ENCODE peak calls at places on chromosomes 5 and 9, in six cellular contexts. U is tibial artery, D is GM12865, T is lower lobe of right lung, V is prostate gland, E is foreskin fibroblast. B is an unnamed sample.
A peak's percentile ranks its signal among the peaks of the same experiment; 100 is the strongest.

GRCh38 chr5:57841671-57842375 is 359.2 kb upstream of the ACTBL2 start:
- DNase-seq in U (no peak), D (no peak), T (no peak), V (no peak), E (peak; percentile 90), B (peak; percentile 87)

GRCh38 chr9:87610200-87611155 is 112.8 kb downstream of the DAPK1 start:
- DNase-seq in U (no peak), D (no peak), T (no peak), V (no peak), E (no peak), B (no peak)

GRCh38 chr5:159242153-159242552 is 20.9 kb upstream of the UBLCP1 start:
- DNase-seq in U (no peak), D (no peak), T (no peak), V (no peak), E (no peak), B (no peak)

GRCh38 chr9:127133739-127134167 is 11.3 kb upstream of the ANGPTL2 start:
- DNase-seq in U (peak; percentile 71), D (no peak), T (no peak), V (peak; percentile 50), E (peak; percentile 66), B (no peak)

GRCh38 chr9:22097712-22098111 is 88.6 kb upstream of the CDKN2B start:
- DNase-seq in U (no peak), D (no peak), T (no peak), V (no peak), E (peak; percentile 73), B (peak; percentile 43)

GRCh38 chr5:115456056-115456455 is 88.5 kb downstream of the FEM1C start:
- DNase-seq in U (no peak), D (no peak), T (no peak), V (no peak), E (no peak), B (no peak)

GRCh38 chr5:44891116-44891515 is 82.4 kb downstream of the MRPS30 start:
- DNase-seq in U (no peak), D (peak; percentile 7), T (no peak), V (no peak), E (no peak), B (no peak)

GRCh38 chr5:102807878-102808502 is 52.9 kb downstream of the PAM start:
- DNase-seq in U (no peak), D (no peak), T (no peak), V (no peak), E (peak; percentile 9), B (peak; percentile 29)

GRCh38 chr5:93582677-93583524 is at the start of gene NR2F1:
- DNase-seq in U (peak; percentile 54), D (peak; percentile 57), T (peak; percentile 52), V (no peak), E (peak; percentile 96), B (peak; percentile 97)

GRCh38 chr5:93583799-93584530 is 943 bp downstream of the NR2F1 start:
- DNase-seq in U (no peak), D (peak; percentile 61), T (peak; percentile 55), V (no peak), E (peak; percentile 73), B (no peak)

GRCh38 chr5:93580387-93581100 is 475 bp downstream of the NR2F1-AS1 start:
- DNase-seq in U (no peak), D (no peak), T (peak; percentile 51), V (no peak), E (no peak), B (no peak)

GRCh38 chr5:93583525-93583798 is 440 bp downstream of the NR2F1 start:
- DNase-seq in U (no peak), D (no peak), T (no peak), V (no peak), E (no peak), B (no peak)

GRCh38 chr5:93581738-93582414 is 857 bp upstream of the NR2F1-AS1 start:
- DNase-seq in U (no peak), D (no peak), T (no peak), V (no peak), E (peak; percentile 59), B (peak; percentile 62)
- H3K4me3 ChIP-seq in U (peak overlapping the region; percentile 58), D (no peak overlapping the region), T (peak overlapping the region; percentile 59), V (peak overlapping the region; percentile 45), E (peak overlapping the region; percentile 77), B (peak overlapping the region; percentile 98)

GRCh38 chr5:7805379-7805778 is 45.6 kb downstream of the CFAP90 start:
- DNase-seq in U (no peak), D (peak; percentile 36), T (no peak), V (no peak), E (no peak), B (no peak)
- TF ChIP-seq CTCF in U (no peak), D (peak; percentile 35), T (no peak), V (no peak), E (peak; percentile 27), B (peak; percentile 39)

DNA sequence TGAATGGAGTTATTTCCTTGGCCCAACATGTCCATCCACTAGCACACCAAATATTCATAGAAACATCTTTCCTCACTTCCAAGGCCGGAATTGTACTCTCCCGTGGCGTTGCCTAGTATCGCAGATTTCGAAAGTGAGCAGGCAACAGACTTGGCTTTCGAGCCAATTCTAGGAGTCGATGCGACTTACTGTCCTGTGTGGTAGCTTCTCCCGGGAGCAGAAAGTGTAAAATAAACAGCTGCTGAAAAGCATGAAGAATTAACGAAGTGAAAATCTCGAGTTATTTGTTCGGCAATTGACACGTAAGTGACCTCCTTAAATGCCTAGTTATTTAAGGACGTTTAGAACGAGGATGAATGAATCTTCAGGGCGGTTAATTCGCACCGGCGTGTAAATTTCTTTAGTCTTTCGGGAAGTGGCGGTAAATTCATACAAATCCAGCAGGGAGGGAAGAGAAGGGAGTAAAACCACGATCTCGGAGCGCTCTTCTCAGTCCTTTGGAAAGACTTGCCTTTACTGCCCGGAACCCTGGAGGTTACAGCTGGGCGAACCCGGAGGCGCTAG is 414 bp upstream of the PCSK5 start:
- DNase-seq in U (peak; percentile 75), D (no peak), T (no peak), V (peak; percentile 33), E (peak; percentile 59), B (peak; percentile 38)
- H3K4me3 ChIP-seq in U (peak overlapping the region; percentile 74), D (peak overlapping the region; percentile 6), T (peak overlapping the region; percentile 88), V (peak overlapping the region; percentile 68), E (peak overlapping the region; percentile 52), B (peak overlapping the region; percentile 81)

GRCh38 chr5:138032028-138032571 is 779 bp downstream of the FAM13B start:
- DNase-seq in U (peak; percentile 71), D (peak; percentile 92), T (peak; percentile 83), V (peak; percentile 43), E (peak; percentile 45), B (no peak)
- TF ChIP-seq CTCF in U (no peak), D (no peak), T (no peak), V (no peak), E (no peak), B (peak; percentile 8)

GRCh38 chr5:135038829-135039525 is 4.9 kb upstream of the PITX1 start:
- DNase-seq in U (no peak), D (no peak), T (peak; percentile 45), V (no peak), E (no peak), B (no peak)
- H3K4me3 ChIP-seq in U (peak overlapping the region; percentile 45), D (no peak overlapping the region), T (peak overlapping the region; percentile 7), V (peak overlapping the region; percentile 9), E (peak overlapping the region; percentile 24), B (no peak overlapping the region)